ENCODE peak calls at places on chromosome 18, in six cellular contexts. C is IMR-90, I is neuronal stem cell, Z is trophoblast cell, X is mesenchymal stem cell, L is H1. M is an unnamed sample.

GRCh38 chr18:6397931-6398566 is 16.7 kb downstream of the L3MBTL4 start:
- DNase-seq in C (no peak), I (no peak), Z (no peak), X (no peak), L (no peak), M (no peak)

GRCh38 chr18:24992491-24992890 is 359.5 kb downstream of the ZNF521 start:
- DNase-seq in C (peak; percentile 55), I (no peak), Z (no peak), X (no peak), L (no peak), M (no peak)

GRCh38 chr18:58411323-58411722 is 217.6 kb downstream of the ALPK2 start:
- DNase-seq in C (no peak), I (no peak), Z (no peak), X (no peak), L (no peak), M (no peak)

GRCh38 chr18:3248670-3249359 is 1.2 kb downstream of the MYL12A start:
- DNase-seq in C (peak; percentile 57), I (no peak), Z (peak; percentile 8), X (peak; percentile 56), L (no peak), M (no peak)

GRCh38 chr18:75252136-75252535 is 41.5 kb downstream of the TSHZ1 start:
- DNase-seq in C (no peak), I (no peak), Z (no peak), X (no peak), L (no peak), M (no peak)

GRCh38 chr18:13260114-13260926 is 41.8 kb downstream of the LDLRAD4 start:
- DNase-seq in C (no peak), I (no peak), Z (no peak), X (no peak), L (no peak), M (no peak)

GRCh38 chr18:61308009-61308408 is 25.2 kb upstream of the CDH20 start:
- DNase-seq in C (no peak), I (no peak), Z (no peak), X (no peak), L (no peak), M (no peak)

GRCh38 chr18:79388043-79388442 is 7.7 kb upstream of the NFATC1 start:
- DNase-seq in C (no peak), I (no peak), Z (no peak), X (no peak), L (no peak), M (no peak)

GRCh38 chr18:41871229-41872000 is 83.6 kb upstream of the PIK3C3 start:
- DNase-seq in C (no peak), I (no peak), Z (peak; percentile 51), X (no peak), L (no peak), M (no peak)

GRCh38 chr18:59067873-59068272 is 71.8 kb upstream of the SEC11C start:
- DNase-seq in C (peak; percentile 18), I (no peak), Z (no peak), X (peak; percentile 18), L (no peak), M (no peak)

GRCh38 chr18:48785091-48785614 is 165.6 kb downstream of the SMAD7 start:
- DNase-seq in C (no peak), I (no peak), Z (no peak), X (no peak), L (no peak), M (no peak)

GRCh38 chr18:48529796-48530195 is 9.0 kb upstream of the CTIF start:
- DNase-seq in C (peak; percentile 77), I (no peak), Z (peak; percentile 71), X (peak; percentile 77), L (no peak), M (peak; percentile 15)

GRCh38 chr18:48859311-48860275 is 91.2 kb downstream of the SMAD7 start:
- DNase-seq in C (no peak), I (peak; percentile 84), Z (no peak), X (no peak), L (peak; percentile 66), M (peak; percentile 56)

GRCh38 chr18:26804474-26804873 is 61.0 kb downstream of the AQP4 start:
- DNase-seq in C (no peak), I (peak; percentile 26), Z (no peak), X (no peak), L (no peak), M (no peak)

GRCh38 chr18:12811191-12811950 is 72.7 kb downstream of the PTPN2 start:
- DNase-seq in C (peak; percentile 34), I (no peak), Z (peak; percentile 15), X (no peak), L (no peak), M (no peak)

GRCh38 chr18:906416-907170 is 1.9 kb downstream of the ADCYAP1 start:
- DNase-seq in C (no peak), I (no peak), Z (no peak), X (no peak), L (peak; percentile 85), M (peak; percentile 83)

GRCh38 chr18:13223341-13224148 is 5.0 kb downstream of the LDLRAD4 start:
- DNase-seq in C (no peak), I (no peak), Z (peak; percentile 75), X (no peak), L (no peak), M (no peak)

GRCh38 chr18:2906522-2907458 is 60.0 kb downstream of the EMILIN2 start:
- DNase-seq in C (no peak), I (no peak), Z (no peak), X (peak; percentile 49), L (peak; percentile 77), M (peak; percentile 46)

GRCh38 chr18:3269241-3269640 is 7.3 kb downstream of the MYL12B start:
- DNase-seq in C (no peak), I (no peak), Z (peak; percentile 25), X (peak; percentile 31), L (no peak), M (no peak)

GRCh38 chr18:67001052-67001451 is 397.2 kb upstream of the CDH19 start:
- DNase-seq in C (no peak), I (no peak), Z (no peak), X (peak; percentile 36), L (no peak), M (no peak)

GRCh38 chr18:67705748-67706147 is 189.2 kb upstream of the DSEL start:
- DNase-seq in C (no peak), I (no peak), Z (no peak), X (no peak), L (no peak), M (no peak)

DNA sequence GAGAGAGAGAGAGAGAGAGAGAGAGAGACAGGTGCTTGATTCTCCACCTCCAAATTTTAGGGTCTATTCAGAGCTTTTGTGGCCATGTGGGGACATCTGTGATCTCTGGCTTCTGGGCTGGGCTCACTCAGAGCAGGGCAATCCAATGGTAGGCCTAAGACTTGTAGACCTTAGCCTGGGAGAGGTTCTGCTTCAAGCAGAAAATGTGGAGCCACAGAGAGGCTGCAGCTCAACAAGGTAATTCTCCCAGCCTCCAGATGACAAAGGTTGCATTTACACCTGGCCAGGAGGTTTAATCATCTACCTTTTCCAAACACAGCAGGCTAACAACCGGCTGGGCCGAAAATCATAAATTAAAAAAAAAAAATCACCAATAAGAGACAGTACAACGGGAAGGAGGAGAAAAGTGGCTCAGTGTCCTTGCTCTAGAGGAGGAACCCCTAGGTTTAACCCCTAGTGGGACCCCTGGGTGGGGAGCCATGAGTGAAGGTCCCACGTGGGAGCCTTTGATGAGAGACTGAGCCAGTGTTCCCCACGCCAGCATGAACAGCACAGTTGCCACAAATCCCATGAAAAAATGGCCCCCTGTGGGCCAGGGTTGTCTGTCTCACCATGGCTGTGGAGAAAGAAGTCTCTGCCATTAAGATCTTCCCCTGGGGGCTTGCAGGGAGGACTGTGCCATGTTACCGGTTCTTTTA is 124.0 kb upstream of the GATA6 start:
- DNase-seq in C (no peak), I (no peak), Z (no peak), X (no peak), L (no peak), M (no peak)
- H3K4ac ChIP-seq in C (no peak overlapping the region), I (no peak overlapping the region), Z (no peak overlapping the region), X (no peak overlapping the region), L (no peak overlapping the region), M (no peak overlapping the region)

GRCh38 chr18:22063672-22064071 is 105.7 kb upstream of the GATA6 start:
- DNase-seq in C (no peak), I (no peak), Z (no peak), X (no peak), L (no peak), M (no peak)

GRCh38 chr18:22066083-22066485 is 103.3 kb upstream of the GATA6 start:
- DNase-seq in C (no peak), I (no peak), Z (peak; percentile 76), X (no peak), L (no peak), M (peak; percentile 41)

GRCh38 chr18:22063077-22063476 is 106.3 kb upstream of the GATA6 start:
- DNase-seq in C (no peak), I (no peak), Z (no peak), X (peak; percentile 4), L (no peak), M (no peak)

GRCh38 chr18:22067109-22067508 is 102.3 kb upstream of the GATA6 start:
- DNase-seq in C (no peak), I (no peak), Z (no peak), X (no peak), L (no peak), M (no peak)

GRCh38 chr18:22065311-22065710 is 104.1 kb upstream of the GATA6 start:
- DNase-seq in C (no peak), I (no peak), Z (no peak), X (no peak), L (no peak), M (no peak)
- H4K91ac ChIP-seq in C (no peak overlapping the region), I (no peak overlapping the region), Z (no peak overlapping the region), X (no peak overlapping the region), L (no peak overlapping the region), M (no peak overlapping the region)

GRCh38 chr18:55764382-55764781 is 176.4 kb upstream of the TCF4 start:
- DNase-seq in C (no peak), I (no peak), Z (no peak), X (no peak), L (no peak), M (no peak)

GRCh38 chr18:55763298-55763697 is 175.3 kb upstream of the TCF4 start:
- DNase-seq in C (peak; percentile 85), I (no peak), Z (no peak), X (peak; percentile 47), L (no peak), M (no peak)

GRCh38 chr18:55762424-55762823 is 174.4 kb upstream of the TCF4 start:
- DNase-seq in C (no peak), I (no peak), Z (no peak), X (no peak), L (no peak), M (no peak)

GRCh38 chr18:55763805-55764204 is 175.8 kb upstream of the TCF4 start:
- DNase-seq in C (peak; percentile 11), I (no peak), Z (no peak), X (no peak), L (no peak), M (no peak)

DNA sequence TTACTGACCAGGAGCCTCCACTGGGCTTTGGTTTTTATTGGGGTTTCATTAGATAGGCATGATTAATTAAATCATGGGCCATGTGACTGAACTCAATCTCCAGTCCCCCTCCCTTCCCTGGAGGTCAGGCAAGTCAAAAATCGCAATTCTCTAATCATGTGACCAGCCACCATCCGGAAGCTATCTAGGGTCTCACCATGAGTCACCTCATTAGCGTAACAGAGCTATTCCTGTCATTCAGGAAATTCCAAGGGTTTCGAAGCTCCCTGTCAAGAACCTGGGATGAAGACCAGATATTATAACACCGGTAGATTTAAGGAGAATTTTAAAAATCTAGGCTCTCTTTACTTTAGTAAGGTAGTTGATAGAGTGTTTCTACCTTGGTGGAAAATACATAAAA is 180.3 kb upstream of the TCF4 start:
- DNase-seq in C (peak; percentile 36), I (no peak), Z (no peak), X (peak; percentile 43), L (no peak), M (peak; percentile 77)
- H3K4ac ChIP-seq in C (peak overlapping the region; percentile 72), I (no peak overlapping the region), Z (no peak overlapping the region), X (no peak overlapping the region), L (no peak overlapping the region), M (no peak overlapping the region)

GRCh38 chr18:57334383-57334782 is 18.0 kb upstream of the ST8SIA3 start:
- DNase-seq in C (no peak), I (no peak), Z (no peak), X (no peak), L (no peak), M (no peak)
- H4K91ac ChIP-seq in C (no peak overlapping the region), I (no peak overlapping the region), Z (no peak overlapping the region), X (no peak overlapping the region), L (no peak overlapping the region), M (no peak overlapping the region)